ENCODE peak calls at places on chromosomes 7 and 10, in ten cellular contexts. W is PC-9; V is stomach; X is Calu3; J is stimulated activated CD8-positive, alpha-beta memory T cell treated with anti-CD3 and anti-CD28 coated beads, Interleukin-2, amount 100 ng/mL, for 1 hour; L is NT2/D1; M is GM19239; R is mucosa of gallbladder; E is BJ; A is T follicular helper cell. O is an unnamed sample.

GRCh38 chr7:47326808-47327207 is 255.1 kb downstream of the TNS3 start:
- DNase-seq in W (no peak), V (no peak), X (no peak), J (no peak), L (no peak), M (no peak), R (no peak), E (no peak), A (no peak), O (no peak)

GRCh38 chr10:78870458-78870857 is 198.3 kb upstream of the ZMIZ1 start:
- DNase-seq in W (peak), V (no peak), X (no peak), J (no peak), L (no peak), M (no peak), R (no peak), E (no peak), A (no peak), O (no peak)

GRCh38 chr10:133260895-133261725 is 15.6 kb downstream of the ADAM8 start:
- DNase-seq in W (no peak), V (peak), X (peak), J (peak), L (no peak), M (peak), R (no peak), E (no peak), A (peak), O (peak)

GRCh38 chr10:123685260-123685659 is 19.1 kb downstream of the GPR26 start:
- DNase-seq in W (no peak), V (no peak), X (no peak), J (no peak), L (no peak), M (no peak), R (no peak), E (no peak), A (no peak), O (no peak)

GRCh38 chr10:104054430-104054829 is 31.2 kb downstream of the COL17A1 start:
- DNase-seq in W (no peak), V (no peak), X (no peak), J (no peak), L (no peak), M (no peak), R (no peak), E (peak), A (no peak), O (no peak)

GRCh38 chr10:130708465-130708864 is 572.3 kb downstream of the GLRX3 start:
- DNase-seq in W (no peak), V (no peak), X (no peak), J (no peak), L (no peak), M (no peak), R (no peak), E (no peak), A (no peak), O (no peak)

GRCh38 chr10:44958196-44958896 is 1.3 kb upstream of the RASSF4 start:
- DNase-seq in W (peak), V (no peak), X (no peak), J (no peak), L (no peak), M (no peak), R (peak), E (peak), A (no peak), O (no peak)

GRCh38 chr10:52455095-52455494 is 141.0 kb downstream of the DKK1 start:
- DNase-seq in W (no peak), V (no peak), X (no peak), J (no peak), L (no peak), M (no peak), R (no peak), E (no peak), A (no peak), O (no peak)

GRCh38 chr7:26046150-26046549 is 105.8 kb upstream of the NFE2L3 start:
- DNase-seq in W (no peak), V (peak), X (peak), J (no peak), L (no peak), M (no peak), R (peak), E (no peak), A (no peak), O (no peak)

GRCh38 chr7:29968683-29969457 is 20.7 kb downstream of the SCRN1 start:
- DNase-seq in W (no peak), V (no peak), X (no peak), J (no peak), L (no peak), M (no peak), R (no peak), E (no peak), A (no peak), O (no peak)

GRCh38 chr7:1920266-1920681 is 250.2 kb downstream of the ELFN1 start:
- DNase-seq in W (no peak), V (no peak), X (no peak), J (no peak), L (no peak), M (peak), R (no peak), E (no peak), A (no peak), O (peak)

O was measured in GM10248.